ENCODE peak calls at places on chromosome 20, in ten cellular contexts. Q is endothelial cell of umbilical vein, X is AG04450, B is choroid plexus epithelial cell, Z is OCI-LY7, O is left lung, F is fibroblast of mammary gland, L is heart right ventricle, P is psoas muscle, Y is fibroblast of lung. G is an unnamed sample.

GRCh38 chr20:51171141-51171540 is 148.2 kb upstream of the KCNG1 start:
- DNase-seq in Q (no peak), Y (no peak), X (no peak), F (no peak), P (no peak), L (no peak), Z (no peak), B (no peak), O (no peak), G (no peak)

GRCh38 chr20:49853640-49854039 is 41.0 kb downstream of the SLC9A8 start:
- DNase-seq in Q (peak; percentile 61), L (no peak), Y (peak; percentile 59), X (peak; percentile 32), O (no peak), F (peak; percentile 90), B (peak; percentile 89), Z (no peak), P (no peak), G (no peak)

GRCh38 chr20:49701313-49701731 is 12.4 kb downstream of the B4GALT5 start:
- DNase-seq in O (no peak), B (no peak), L (no peak), F (peak; percentile 52), Y (peak; percentile 36), X (no peak), Q (peak; percentile 58), P (no peak), Z (no peak), G (no peak)

GRCh38 chr20:20253039-20253743 is 114.7 kb upstream of the INSM1 start:
- DNase-seq in L (no peak), O (no peak), B (no peak), P (no peak), Y (no peak), F (no peak), X (no peak), Q (no peak), Z (no peak), G (no peak)

GRCh38 chr20:57513199-57513598 is 11.7 kb downstream of the CTCFL start:
- DNase-seq in L (no peak), Z (no peak), B (peak; percentile 13), Y (peak; percentile 5), O (no peak), P (no peak), Q (no peak), F (peak; percentile 55), X (peak; percentile 8), G (no peak)

GRCh38 chr20:6665621-6666345 is 101.7 kb upstream of the BMP2 start:
- DNase-seq in B (peak; percentile 44), Z (no peak), P (no peak), Y (peak; percentile 15), X (no peak), Q (no peak), F (no peak), L (no peak), O (no peak), G (no peak)

GRCh38 chr20:431012-431904 is 23.2 kb downstream of the RBCK1 start:
- DNase-seq in F (peak; percentile 64), L (peak; percentile 38), Z (peak; percentile 83), Q (peak; percentile 76), X (peak; percentile 23), B (peak; percentile 80), O (no peak), Y (peak; percentile 77), P (peak; percentile 79), G (no peak)

GRCh38 chr20:19588731-19589130 is 169.3 kb upstream of the RIN2 start:
- DNase-seq in B (no peak), Q (no peak), P (no peak), L (no peak), F (no peak), Z (no peak), O (no peak), Y (no peak), X (no peak), G (no peak)

GRCh38 chr20:46316984-46317684 is 8.8 kb upstream of the CDH22 start:
- DNase-seq in X (no peak), F (no peak), Y (no peak), L (no peak), O (no peak), Q (no peak), B (no peak), P (peak; percentile 57), Z (no peak), G (no peak)

GRCh38 chr20:43535370-43536004 is 23.3 kb upstream of the SGK2 start:
- DNase-seq in Y (no peak), X (no peak), O (no peak), F (no peak), Z (no peak), P (no peak), L (no peak), B (no peak), Q (no peak), G (no peak)

GRCh38 chr20:45359406-45360148 is 3.4 kb upstream of the SYS1 start:
- DNase-seq in Y (peak; percentile 67), Q (peak; percentile 67), B (peak; percentile 79), L (no peak), O (no peak), X (no peak), Z (no peak), F (peak; percentile 72), P (no peak), G (no peak)

GRCh38 chr20:35001596-35002362 is 46.1 kb downstream of the MYH7B start:
- DNase-seq in Q (no peak), F (no peak), P (peak; percentile 49), L (no peak), Y (no peak), B (peak; percentile 47), X (no peak), O (peak; percentile 66), Z (peak; percentile 31), G (no peak)

GRCh38 chr20:31835554-31835953 is 9.8 kb downstream of the FOXS1 start:
- DNase-seq in X (no peak), P (no peak), Q (no peak), B (no peak), Y (no peak), F (no peak), O (no peak), Z (no peak), L (no peak), G (no peak)

GRCh38 chr20:48921883-48922867 is 664 bp downstream of the ARFGEF2 start:
- DNase-seq in B (no peak), X (no peak), Q (peak; percentile 36), F (peak; percentile 37), O (peak; percentile 90), Z (peak; percentile 18), L (peak; percentile 62), Y (peak; percentile 42), P (no peak), G (no peak)

GRCh38 chr20:57622579-57623381 is 2.6 kb upstream of the ZBP1 start:
- DNase-seq in Q (peak; percentile 58), X (no peak), F (peak; percentile 62), Z (peak; percentile 83), O (peak; percentile 90), P (no peak), L (peak; percentile 57), Y (peak; percentile 13), B (peak; percentile 71), G (no peak)

GRCh38 chr20:48682529-48683385 is 145.0 kb downstream of the PREX1 start:
- DNase-seq in Y (peak; percentile 94), L (peak; percentile 84), P (peak; percentile 82), Z (no peak), X (peak; percentile 93), B (peak; percentile 95), Q (peak; percentile 89), O (peak; percentile 85), F (peak; percentile 96), G (peak; percentile 64)

GRCh38 chr20:40719330-40719729 is 30.3 kb upstream of the MAFB start:
- DNase-seq in Z (no peak), L (no peak), Y (no peak), P (no peak), B (no peak), X (no peak), Q (no peak), O (no peak), F (no peak), G (no peak)

GRCh38 chr20:17925300-17925939 is 43.2 kb downstream of the SNX5 start:
- DNase-seq in Z (no peak), O (no peak), Q (no peak), P (no peak), L (no peak), B (no peak), F (no peak), X (no peak), Y (peak; percentile 52), G (no peak)

GRCh38 chr20:10939297-10939949 is 265.6 kb upstream of the JAG1 start:
- DNase-seq in O (no peak), L (no peak), X (no peak), Z (no peak), B (peak; percentile 60), P (no peak), Y (peak; percentile 12), F (peak; percentile 44), Q (no peak), G (no peak)
- H3K4me3 ChIP-seq in O (no peak overlapping the region), L (no peak overlapping the region), X (no peak overlapping the region), Z (no peak overlapping the region), B (no peak overlapping the region), P (no peak overlapping the region), Y (no peak overlapping the region), F (no peak overlapping the region), Q (no peak overlapping the region), G (no peak overlapping the region)

DNA sequence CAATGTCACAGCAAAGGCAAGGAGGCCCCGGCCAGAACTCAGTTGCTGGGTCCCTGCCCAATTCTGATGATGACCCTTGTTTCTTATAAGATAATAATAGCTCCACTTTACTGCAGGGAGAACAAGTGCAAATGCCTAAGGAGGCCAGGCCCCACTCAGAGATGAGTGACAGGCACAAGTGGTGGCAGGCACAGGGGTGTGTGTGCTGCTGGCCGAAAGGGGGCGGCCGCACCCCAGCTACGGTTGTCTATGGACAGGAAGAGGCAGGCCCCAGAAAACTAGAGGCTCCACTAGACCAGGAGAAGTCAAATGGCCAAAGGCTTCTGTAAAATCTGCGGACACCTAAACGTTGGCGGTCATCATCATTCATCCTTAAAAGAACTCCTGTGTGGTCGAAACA is 28.5 kb downstream of the GNAS-AS1 start:
- DNase-seq in Z (no peak), B (no peak), X (no peak), F (no peak), Y (no peak), P (peak; percentile 83), L (no peak), Q (no peak), O (no peak), G (no peak)
- TF ChIP-seq CTCF in Z (no peak), B (no peak), X (no peak), F (no peak), Y (no peak), P (peak; percentile 35), L (peak; percentile 22), Q (no peak), O (no peak), G (no peak)

DNA sequence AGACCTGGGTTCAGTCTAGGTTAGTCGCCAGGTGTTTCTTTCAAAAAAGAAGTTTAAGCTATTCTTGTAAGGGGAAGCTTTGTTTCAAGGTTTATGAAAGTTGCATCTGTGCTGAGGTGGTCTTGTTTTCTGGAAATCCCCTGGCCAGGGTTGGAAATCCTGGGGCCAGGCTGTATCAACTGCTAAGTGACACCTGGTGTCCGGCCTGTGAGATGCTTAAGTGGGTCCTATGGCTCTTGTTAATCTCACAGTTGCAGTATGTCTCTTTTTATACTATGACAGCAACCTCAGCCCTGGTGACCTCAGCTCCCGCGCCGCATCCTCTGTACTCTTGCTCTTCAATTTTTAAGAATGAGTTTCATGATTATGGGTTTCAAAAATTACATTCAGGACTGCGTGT is 72.0 kb downstream of the CHMP4B start:
- DNase-seq in B (no peak), L (no peak), F (no peak), Y (no peak), Z (peak; percentile 98), Q (no peak), P (no peak), O (no peak), X (no peak), G (no peak)
- H3K4me3 ChIP-seq in B (no peak overlapping the region), L (no peak overlapping the region), F (no peak overlapping the region), Y (no peak overlapping the region), Z (peak overlapping the region; percentile 38), Q (no peak overlapping the region), P (no peak overlapping the region), O (no peak overlapping the region), X (no peak overlapping the region), G (no peak overlapping the region)

GRCh38 chr20:59484228-59484627 is 120.1 kb upstream of the PHACTR3 start:
- DNase-seq in L (no peak), B (no peak), Y (no peak), F (no peak), P (no peak), Q (no peak), O (no peak), Z (no peak), X (no peak), G (no peak)
- TF ChIP-seq CTCF in L (no peak), B (no peak), Y (no peak), F (no peak), P (no peak), Q (no peak), O (no peak), Z (no peak), X (no peak), G (no peak)

G was measured in thoracic aorta.